ENCODE peak calls at places on chromosomes 2 and 18, in nine cellular contexts. One of them, this sample, is unnamed.

GRCh38 chr2:198322275-198322674 is 517.9 kb downstream of the PLCL1 start:
- DNase-seq in stimulated activated naive CD8-positive, alpha-beta T cell treated with anti-CD3 and anti-CD28 coated beads, Interleukin-15, amount 100 ng/mL, for 72 hours: no peak
- DNase-seq in neural progenitor cell: peak; percentile 35
- DNase-seq in NAMALWA: peak; percentile 24
- DNase-seq in Caco-2: no peak
- DNase-seq in AML-193: no peak
- DNase-seq in mesothelial cell of epicardium: no peak
- DNase-seq in activated T-cell treated with anti-CD3 and anti-CD28 coated beads for 1 hour: no peak
- DNase-seq in LoVo: no peak
- DNase-seq in this sample: no peak

GRCh38 chr2:47208852-47209606 is 53.9 kb upstream of the STPG4 start:
- DNase-seq in Caco-2: peak; percentile 54
- DNase-seq in activated T-cell treated with anti-CD3 and anti-CD28 coated beads for 1 hour: no peak
- DNase-seq in NAMALWA: no peak
- DNase-seq in LoVo: peak; percentile 48
- DNase-seq in neural progenitor cell: no peak
- DNase-seq in stimulated activated naive CD8-positive, alpha-beta T cell treated with anti-CD3 and anti-CD28 coated beads, Interleukin-15, amount 100 ng/mL, for 72 hours: no peak
- DNase-seq in AML-193: no peak
- DNase-seq in mesothelial cell of epicardium: no peak
- DNase-seq in this sample: peak; percentile 56

GRCh38 chr18:56974141-56974540 is 172.7 kb upstream of the BOD1L2 start:
- DNase-seq in AML-193: no peak
- DNase-seq in mesothelial cell of epicardium: no peak
- DNase-seq in LoVo: no peak
- DNase-seq in stimulated activated naive CD8-positive, alpha-beta T cell treated with anti-CD3 and anti-CD28 coated beads, Interleukin-15, amount 100 ng/mL, for 72 hours: no peak
- DNase-seq in Caco-2: no peak
- DNase-seq in activated T-cell treated with anti-CD3 and anti-CD28 coated beads for 1 hour: no peak
- DNase-seq in neural progenitor cell: no peak
- DNase-seq in NAMALWA: no peak
- DNase-seq in this sample: no peak

GRCh38 chr2:239238839-239239606 is 161.8 kb downstream of the HDAC4 start:
- DNase-seq in mesothelial cell of epicardium: no peak
- DNase-seq in Caco-2: no peak
- DNase-seq in activated T-cell treated with anti-CD3 and anti-CD28 coated beads for 1 hour: no peak
- DNase-seq in stimulated activated naive CD8-positive, alpha-beta T cell treated with anti-CD3 and anti-CD28 coated beads, Interleukin-15, amount 100 ng/mL, for 72 hours: no peak
- DNase-seq in neural progenitor cell: no peak
- DNase-seq in LoVo: no peak
- DNase-seq in NAMALWA: no peak
- DNase-seq in AML-193: no peak
- DNase-seq in this sample: no peak

GRCh38 chr2:43199492-43200481 is 26.6 kb downstream of the ZFP36L2 start:
- DNase-seq in AML-193: no peak
- DNase-seq in Caco-2: peak; percentile 91
- DNase-seq in stimulated activated naive CD8-positive, alpha-beta T cell treated with anti-CD3 and anti-CD28 coated beads, Interleukin-15, amount 100 ng/mL, for 72 hours: no peak
- DNase-seq in mesothelial cell of epicardium: no peak
- DNase-seq in NAMALWA: no peak
- DNase-seq in LoVo: peak; percentile 66
- DNase-seq in activated T-cell treated with anti-CD3 and anti-CD28 coated beads for 1 hour: no peak
- DNase-seq in neural progenitor cell: no peak
- DNase-seq in this sample: peak; percentile 83

GRCh38 chr2:120480903-120481445 is 135.0 kb downstream of the INHBB start:
- DNase-seq in stimulated activated naive CD8-positive, alpha-beta T cell treated with anti-CD3 and anti-CD28 coated beads, Interleukin-15, amount 100 ng/mL, for 72 hours: no peak
- DNase-seq in AML-193: no peak
- DNase-seq in NAMALWA: no peak
- DNase-seq in Caco-2: no peak
- DNase-seq in mesothelial cell of epicardium: no peak
- DNase-seq in LoVo: no peak
- DNase-seq in neural progenitor cell: no peak
- DNase-seq in activated T-cell treated with anti-CD3 and anti-CD28 coated beads for 1 hour: no peak
- DNase-seq in this sample: peak; percentile 77

GRCh38 chr2:228048838-228049490 is 132.5 kb downstream of the SPHKAP start:
- DNase-seq in Caco-2: peak; percentile 37
- DNase-seq in stimulated activated naive CD8-positive, alpha-beta T cell treated with anti-CD3 and anti-CD28 coated beads, Interleukin-15, amount 100 ng/mL, for 72 hours: no peak
- DNase-seq in NAMALWA: peak; percentile 14
- DNase-seq in mesothelial cell of epicardium: no peak
- DNase-seq in AML-193: peak; percentile 2
- DNase-seq in neural progenitor cell: peak; percentile 75
- DNase-seq in activated T-cell treated with anti-CD3 and anti-CD28 coated beads for 1 hour: no peak
- DNase-seq in LoVo: peak; percentile 38
- DNase-seq in this sample: peak; percentile 49

GRCh38 chr18:24369420-24369819 is 28.2 kb downstream of the OSBPL1A start:
- DNase-seq in LoVo: no peak
- DNase-seq in stimulated activated naive CD8-positive, alpha-beta T cell treated with anti-CD3 and anti-CD28 coated beads, Interleukin-15, amount 100 ng/mL, for 72 hours: no peak
- DNase-seq in NAMALWA: no peak
- DNase-seq in activated T-cell treated with anti-CD3 and anti-CD28 coated beads for 1 hour: no peak
- DNase-seq in AML-193: no peak
- DNase-seq in Caco-2: no peak
- DNase-seq in neural progenitor cell: no peak
- DNase-seq in mesothelial cell of epicardium: no peak
- DNase-seq in this sample: no peak

GRCh38 chr2:180694445-180695421 is 285.7 kb upstream of the UBE2E3 start:
- DNase-seq in AML-193: peak; percentile 21
- DNase-seq in LoVo: no peak
- DNase-seq in activated T-cell treated with anti-CD3 and anti-CD28 coated beads for 1 hour: no peak
- DNase-seq in Caco-2: no peak
- DNase-seq in NAMALWA: peak; percentile 23
- DNase-seq in neural progenitor cell: no peak
- DNase-seq in stimulated activated naive CD8-positive, alpha-beta T cell treated with anti-CD3 and anti-CD28 coated beads, Interleukin-15, amount 100 ng/mL, for 72 hours: no peak
- DNase-seq in mesothelial cell of epicardium: no peak
- DNase-seq in this sample: no peak

GRCh38 chr18:79851489-79851888 is 53.8 kb downstream of the KCNG2 start:
- DNase-seq in mesothelial cell of epicardium: no peak
- DNase-seq in stimulated activated naive CD8-positive, alpha-beta T cell treated with anti-CD3 and anti-CD28 coated beads, Interleukin-15, amount 100 ng/mL, for 72 hours: no peak
- DNase-seq in AML-193: no peak
- DNase-seq in NAMALWA: no peak
- DNase-seq in LoVo: no peak
- DNase-seq in neural progenitor cell: no peak
- DNase-seq in activated T-cell treated with anti-CD3 and anti-CD28 coated beads for 1 hour: no peak
- DNase-seq in Caco-2: no peak
- DNase-seq in this sample: no peak

GRCh38 chr18:2312440-2312839 is 258.9 kb downstream of the METTL4 start:
- DNase-seq in AML-193: no peak
- DNase-seq in neural progenitor cell: no peak
- DNase-seq in Caco-2: no peak
- DNase-seq in activated T-cell treated with anti-CD3 and anti-CD28 coated beads for 1 hour: no peak
- DNase-seq in stimulated activated naive CD8-positive, alpha-beta T cell treated with anti-CD3 and anti-CD28 coated beads, Interleukin-15, amount 100 ng/mL, for 72 hours: no peak
- DNase-seq in LoVo: no peak
- DNase-seq in NAMALWA: peak; percentile 30
- DNase-seq in mesothelial cell of epicardium: no peak
- DNase-seq in this sample: no peak

GRCh38 chr2:219018286-219018685 is 23.0 kb downstream of the CFAP65 start:
- DNase-seq in NAMALWA: no peak
- DNase-seq in mesothelial cell of epicardium: no peak
- DNase-seq in neural progenitor cell: no peak
- DNase-seq in LoVo: no peak
- DNase-seq in AML-193: no peak
- DNase-seq in Caco-2: no peak
- DNase-seq in activated T-cell treated with anti-CD3 and anti-CD28 coated beads for 1 hour: no peak
- DNase-seq in stimulated activated naive CD8-positive, alpha-beta T cell treated with anti-CD3 and anti-CD28 coated beads, Interleukin-15, amount 100 ng/mL, for 72 hours: no peak
- DNase-seq in this sample: no peak